ENCODE peak calls at places on chromosome 15, in six cellular contexts. One of them, this sample, is unnamed.

GRCh38 chr15:42184313-42184712 is 23.8 kb downstream of the VPS39 start:
- DNase-seq in NT2/D1: no peak
- DNase-seq in fibroblast of lung: no peak
- DNase-seq in retina: no peak
- DNase-seq in activated T-cell treated with anti-CD3 and anti-CD28 coated beads, Interleukin-2, amount 50 U/mL, for 72 hours: no peak
- DNase-seq in lower leg skin: no peak
- DNase-seq in this sample: peak; percentile 13

GRCh38 chr15:80403712-80404056 is 498 bp upstream of the ARNT2 start:
- DNase-seq in NT2/D1: no peak
- DNase-seq in fibroblast of lung: peak; percentile 30
- DNase-seq in retina: peak; percentile 89
- DNase-seq in activated T-cell treated with anti-CD3 and anti-CD28 coated beads, Interleukin-2, amount 50 U/mL, for 72 hours: no peak
- DNase-seq in lower leg skin: no peak
- DNase-seq in this sample: no peak

GRCh38 chr15:80426316-80426715 is 22.1 kb downstream of the ARNT2 start:
- DNase-seq in NT2/D1: no peak
- DNase-seq in fibroblast of lung: no peak
- DNase-seq in retina: no peak
- DNase-seq in activated T-cell treated with anti-CD3 and anti-CD28 coated beads, Interleukin-2, amount 50 U/mL, for 72 hours: no peak
- DNase-seq in lower leg skin: no peak
- DNase-seq in this sample: no peak

GRCh38 chr15:24772256-24772655 is 96.7 kb downstream of the NPAP1 start:
- DNase-seq in NT2/D1: peak; percentile 42
- DNase-seq in fibroblast of lung: no peak
- DNase-seq in retina: no peak
- DNase-seq in activated T-cell treated with anti-CD3 and anti-CD28 coated beads, Interleukin-2, amount 50 U/mL, for 72 hours: no peak
- DNase-seq in lower leg skin: no peak
- DNase-seq in this sample: no peak

GRCh38 chr15:67836477-67836876 is 3.4 kb downstream of the RNU6-1 start:
- DNase-seq in NT2/D1: no peak
- DNase-seq in fibroblast of lung: no peak
- DNase-seq in retina: peak; percentile 80
- DNase-seq in activated T-cell treated with anti-CD3 and anti-CD28 coated beads, Interleukin-2, amount 50 U/mL, for 72 hours: peak; percentile 60
- DNase-seq in lower leg skin: peak; percentile 52
- DNase-seq in this sample: peak; percentile 62

GRCh38 chr15:82768414-82769081 is 37.3 kb downstream of the FSD2 start:
- DNase-seq in NT2/D1: no peak
- DNase-seq in fibroblast of lung: peak; percentile 12
- DNase-seq in retina: no peak
- DNase-seq in activated T-cell treated with anti-CD3 and anti-CD28 coated beads, Interleukin-2, amount 50 U/mL, for 72 hours: no peak
- DNase-seq in lower leg skin: no peak
- DNase-seq in this sample: no peak

GRCh38 chr15:68409736-68410370 is 22.1 kb downstream of the ITGA11 start:
- DNase-seq in NT2/D1: no peak
- DNase-seq in fibroblast of lung: no peak
- DNase-seq in retina: no peak
- DNase-seq in activated T-cell treated with anti-CD3 and anti-CD28 coated beads, Interleukin-2, amount 50 U/mL, for 72 hours: no peak
- DNase-seq in lower leg skin: no peak
- DNase-seq in this sample: no peak

GRCh38 chr15:88872106-88872505 is 23.2 kb downstream of the HAPLN3 start:
- DNase-seq in NT2/D1: no peak
- DNase-seq in fibroblast of lung: no peak
- DNase-seq in retina: no peak
- DNase-seq in activated T-cell treated with anti-CD3 and anti-CD28 coated beads, Interleukin-2, amount 50 U/mL, for 72 hours: no peak
- DNase-seq in lower leg skin: no peak
- DNase-seq in this sample: no peak

GRCh38 chr15:44066211-44066827 is 128.8 kb downstream of the FRMD5 start:
- DNase-seq in NT2/D1: peak; percentile 57
- DNase-seq in fibroblast of lung: peak; percentile 40
- DNase-seq in retina: no peak
- DNase-seq in activated T-cell treated with anti-CD3 and anti-CD28 coated beads, Interleukin-2, amount 50 U/mL, for 72 hours: peak; percentile 62
- DNase-seq in lower leg skin: peak; percentile 22
- DNase-seq in this sample: peak; percentile 83

GRCh38 chr15:71048913-71049675 is 66.2 kb upstream of the THSD4 start:
- DNase-seq in NT2/D1: no peak
- DNase-seq in fibroblast of lung: peak; percentile 100
- DNase-seq in retina: no peak
- DNase-seq in activated T-cell treated with anti-CD3 and anti-CD28 coated beads, Interleukin-2, amount 50 U/mL, for 72 hours: no peak
- DNase-seq in lower leg skin: no peak
- DNase-seq in this sample: peak; percentile 96

GRCh38 chr15:100602822-100603393 is 519 bp downstream of the ASB7 start:
- DNase-seq in NT2/D1: peak; percentile 32
- DNase-seq in fibroblast of lung: peak; percentile 42
- DNase-seq in retina: no peak
- DNase-seq in activated T-cell treated with anti-CD3 and anti-CD28 coated beads, Interleukin-2, amount 50 U/mL, for 72 hours: peak; percentile 79
- DNase-seq in lower leg skin: no peak
- DNase-seq in this sample: peak; percentile 26

GRCh38 chr15:24394303-24394702 is 281.3 kb upstream of the NPAP1 start:
- DNase-seq in NT2/D1: no peak
- DNase-seq in fibroblast of lung: no peak
- DNase-seq in retina: no peak
- DNase-seq in activated T-cell treated with anti-CD3 and anti-CD28 coated beads, Interleukin-2, amount 50 U/mL, for 72 hours: no peak
- DNase-seq in lower leg skin: no peak
- DNase-seq in this sample: no peak

This sample was measured in cardiac fibroblast.